ENCODE peak calls at places on chromosomes 7 and 10, in five cellular contexts. O is B cell, K is BJ, Y is AG09309, P is psoas muscle. I is an unnamed sample.

GRCh38 chr10:49608166-49608758 is 1.8 kb upstream of the SLC18A3 start:
- DNase-seq in O (no peak), K (no peak), Y (no peak), P (peak), I (no peak)

GRCh38 chr7:107938448-107939250 is 47.7 kb downstream of the DLD start:
- DNase-seq in K (no peak), P (no peak), O (no peak), Y (no peak), I (no peak)

GRCh38 chr10:72503241-72503640 is 122.6 kb downstream of the MICU1 start:
- DNase-seq in O (no peak), P (no peak), Y (peak), K (peak), I (no peak)

GRCh38 chr7:33040803-33041516 is 21.6 kb downstream of the NT5C3A start:
- DNase-seq in Y (no peak), O (peak), K (no peak), P (no peak), I (no peak)

GRCh38 chr10:118291122-118291521 is 51.0 kb downstream of the FAM204A start:
- DNase-seq in P (no peak), Y (no peak), O (no peak), K (no peak), I (no peak)

GRCh38 chr7:116780966-116781365 is 81.4 kb upstream of the CAPZA2 start:
- DNase-seq in K (no peak), O (no peak), P (no peak), Y (no peak), I (no peak)

GRCh38 chr7:73442222-73442902 is 8.8 kb downstream of the FZD9 start:
- DNase-seq in O (no peak), K (no peak), Y (no peak), P (no peak), I (no peak)

GRCh38 chr10:36676321-36677169 is 448.9 kb upstream of the ANKRD30A start:
- DNase-seq in K (peak), P (no peak), Y (peak), O (no peak), I (no peak)

GRCh38 chr10:103254538-103255325 is 9.0 kb downstream of the RPEL1 start:
- DNase-seq in P (no peak), Y (no peak), K (no peak), O (no peak), I (no peak)

GRCh38 chr7:96401200-96401599 is 79.3 kb upstream of the SLC25A13 start:
- DNase-seq in K (no peak), P (no peak), Y (no peak), O (no peak), I (no peak)

GRCh38 chr7:81506609-81507008 is 263.2 kb downstream of the HGF start:
- DNase-seq in Y (no peak), K (no peak), O (no peak), P (no peak), I (no peak)

GRCh38 chr7:99624487-99624886 is 7.7 kb downstream of the ZSCAN25 start:
- DNase-seq in Y (no peak), P (peak), O (no peak), K (no peak), I (no peak)

GRCh38 chr7:55369427-55369826 is 4.3 kb downstream of the LANCL2 start:
- DNase-seq in O (no peak), P (no peak), K (peak), Y (peak), I (no peak)

GRCh38 chr7:45970454-45970853 is 49.4 kb upstream of the IGFBP3 start:
- DNase-seq in O (no peak), P (no peak), K (no peak), Y (no peak), I (no peak)

GRCh38 chr10:131888186-131888604 is 12.6 kb upstream of the PPP2R2D start:
- DNase-seq in O (no peak), P (no peak), Y (no peak), K (no peak), I (no peak)

GRCh38 chr7:149879271-149879711 is 5.5 kb downstream of the ATP6V0E2 start:
- DNase-seq in P (no peak), Y (no peak), K (no peak), O (no peak), I (no peak)

GRCh38 chr7:105487559-105488218 is 34.4 kb downstream of the PUS7 start:
- DNase-seq in K (peak), O (peak), Y (peak), P (no peak), I (no peak)

GRCh38 chr7:47951374-47951773 is 3.1 kb upstream of the PKD1L1 start:
- DNase-seq in P (no peak), O (no peak), Y (no peak), K (no peak), I (no peak)

GRCh38 chr7:138186951-138187351 is 110.7 kb downstream of the AKR1D1 start:
- DNase-seq in P (no peak), Y (peak), K (no peak), O (no peak), I (peak)

GRCh38 chr10:20871970-20872369 is 25.1 kb downstream of the NEBL start:
- DNase-seq in K (no peak), O (no peak), P (no peak), Y (no peak), I (no peak)

GRCh38 chr10:75234683-75235374 is 928 bp downstream of the COMTD1 start:
- DNase-seq in K (no peak), Y (no peak), O (no peak), P (peak), I (no peak)

GRCh38 chr7:92925876-92926696 is 89.7 kb upstream of the CDK6 start:
- DNase-seq in P (no peak), O (no peak), Y (no peak), K (no peak), I (no peak)

GRCh38 chr7:17185690-17186070 is 112.8 kb upstream of the AHR start:
- DNase-seq in O (no peak), P (no peak), K (peak), Y (peak), I (no peak)

GRCh38 chr10:24528960-24529359 is 194.7 kb downstream of the ARHGAP21 start:
- DNase-seq in P (no peak), Y (peak), K (no peak), O (no peak), I (no peak)

GRCh38 chr10:132477066-132477397 is 60.6 kb upstream of the INPP5A start:
- DNase-seq in P (peak), K (no peak), O (no peak), Y (no peak), I (no peak)

GRCh38 chr7:157688439-157689268 is 351.9 kb downstream of the DNAJB6 start:
- DNase-seq in O (no peak), P (no peak), Y (no peak), K (no peak), I (no peak)

GRCh38 chr7:128235469-128235868 is 5.6 kb upstream of the LEP start:
- DNase-seq in O (no peak), Y (no peak), P (no peak), K (no peak), I (no peak)

GRCh38 chr7:11341285-11341944 is 367.7 kb downstream of the PHF14 start:
- DNase-seq in Y (no peak), P (no peak), O (no peak), K (no peak), I (no peak)

GRCh38 chr10:122525788-122526187 is 34.8 kb upstream of the DMBT1 start:
- DNase-seq in P (no peak), K (no peak), Y (no peak), O (no peak), I (no peak)

GRCh38 chr7:22561895-22562593 is 62.1 kb upstream of the STEAP1B start:
- DNase-seq in Y (no peak), K (no peak), P (no peak), O (no peak), I (no peak)

GRCh38 chr10:78954009-78954297 is 114.8 kb upstream of the ZMIZ1 start:
- DNase-seq in K (no peak), P (no peak), Y (no peak), O (no peak), I (no peak)